ENCODE peak calls at places on chromosomes 6 and 20, in five cellular contexts. Q is psoas muscle; J is Peyer's patch; K is activated CD8-positive, alpha-beta memory T cell treated with anti-CD3 and anti-CD28 coated beads, Interleukin-2, amount 50 U/mL, for 4 hours; M is activated effector memory CD4-positive, alpha-beta T cell treated with Interleukin-2 at 50 U/mL for 16 hours. T is an unnamed sample.
A peak's percentile ranks its signal among the peaks of the same experiment; 100 is the strongest.

GRCh38 chr6:33276864-33277662 is at the start of gene B3GALT4:
- DNase-seq in J (peak; percentile 91), Q (peak; percentile 80), K (peak; percentile 67), M (peak; percentile 66), T (peak; percentile 95)

GRCh38 chr20:13021205-13021970 is 12.6 kb downstream of the SPTLC3 start:
- DNase-seq in K (no peak), J (no peak), Q (no peak), M (no peak), T (no peak)

GRCh38 chr20:40741507-40742106 is 52.6 kb upstream of the MAFB start:
- DNase-seq in K (peak; percentile 25), Q (peak; percentile 27), M (no peak), J (peak; percentile 69), T (peak; percentile 71)

GRCh38 chr6:16436550-16436949 is 198.2 kb downstream of the GMPR start:
- DNase-seq in Q (no peak), M (no peak), K (peak; percentile 33), J (peak; percentile 56), T (no peak)

GRCh38 chr6:5787054-5787720 is 219.5 kb downstream of the NRN1 start:
- DNase-seq in J (no peak), Q (no peak), K (no peak), M (no peak), T (peak; percentile 40)

GRCh38 chr20:371755-372542 is 8.6 kb upstream of the TRIB3 start:
- DNase-seq in M (no peak), J (peak; percentile 76), Q (peak; percentile 85), K (no peak), T (peak; percentile 56)

GRCh38 chr6:27139753-27140522 is 107.6 kb upstream of the PRSS16 start:
- DNase-seq in Q (no peak), M (no peak), K (no peak), J (no peak), T (no peak)

GRCh38 chr6:47241742-47242482 is 67.8 kb downstream of the TNFRSF21 start:
- DNase-seq in Q (no peak), M (no peak), J (no peak), K (no peak), T (peak; percentile 72)

GRCh38 chr20:37375227-37375626 is 29.3 kb downstream of the SRC start:
- DNase-seq in K (no peak), J (no peak), Q (no peak), M (no peak), T (no peak)

GRCh38 chr6:141303907-141304306 is 828.8 kb upstream of the GJE1 start:
- DNase-seq in Q (no peak), K (no peak), J (no peak), M (no peak), T (no peak)

GRCh38 chr6:36657942-36658544 is 20.5 kb upstream of the CDKN1A start:
- DNase-seq in K (no peak), M (no peak), Q (no peak), J (no peak), T (no peak)

GRCh38 chr20:37095108-37095608 is 639 bp downstream of the RBL1 start:
- DNase-seq in J (peak; percentile 49), M (peak; percentile 38), Q (no peak), K (peak; percentile 28), T (peak; percentile 73)

GRCh38 chr6:156599977-156600647 is 177.1 kb upstream of the ARID1B start:
- DNase-seq in Q (no peak), K (no peak), M (no peak), J (no peak), T (no peak)

GRCh38 chr6:53795702-53796450 is 1.1 kb downstream of the LRRC1 start:
- DNase-seq in Q (peak; percentile 23), M (no peak), K (peak; percentile 16), J (peak; percentile 62), T (peak; percentile 63)

GRCh38 chr6:11902527-11902926 is 109.6 kb upstream of the HIVEP1 start:
- DNase-seq in M (no peak), Q (no peak), K (no peak), J (no peak), T (no peak)

GRCh38 chr6:119879731-119880130 is 530.2 kb upstream of the MAN1A1 start:
- DNase-seq in M (no peak), Q (no peak), J (no peak), K (no peak), T (no peak)

GRCh38 chr6:14885471-14885987 is 360.3 kb upstream of the JARID2 start:
- DNase-seq in Q (no peak), M (no peak), J (no peak), K (no peak), T (no peak)

GRCh38 chr6:17907467-17908229 is 79.8 kb downstream of the KIF13A start:
- DNase-seq in M (no peak), Q (peak; percentile 80), K (no peak), J (peak; percentile 79), T (peak; percentile 8)

GRCh38 chr6:110856296-110856695 is 18.3 kb upstream of the AMD1 start:
- DNase-seq in Q (no peak), J (no peak), K (no peak), M (no peak), T (peak; percentile 55)

T was measured in NCI-H82.